ENCODE peak calls at places on chromosomes 3 and 15, in eight cellular contexts. X is neural crest cell; Q is psoas muscle; Y is body of pancreas; W is fibroblast of lung; T is CD8-positive, alpha-beta T cell; I is endothelial cell; B is CD4-positive, alpha-beta T cell. R is an unnamed sample.

GRCh38 chr3:150170843-150171513 is 200.3 kb upstream of the PFN2 start:
- DNase-seq in Q (no peak), I (no peak), W (peak), T (no peak), Y (no peak), B (no peak), X (no peak), R (no peak)

GRCh38 chr3:131107637-131108433 is 81.2 kb downstream of the NEK11 start:
- DNase-seq in I (no peak), T (no peak), B (no peak), Y (no peak), Q (no peak), X (no peak), W (no peak), R (peak)

GRCh38 chr3:114217266-114217665 is 20.1 kb downstream of the ZNF80 start:
- DNase-seq in I (no peak), T (no peak), W (no peak), Q (no peak), B (no peak), X (no peak), Y (no peak), R (no peak)

GRCh38 chr3:155701882-155702465 is 42.9 kb downstream of the PLCH1 start:
- DNase-seq in W (peak), X (no peak), B (no peak), I (no peak), Y (no peak), T (no peak), Q (no peak), R (peak)

GRCh38 chr3:192636517-192637444 is 90.6 kb downstream of the FGF12 start:
- DNase-seq in Q (no peak), X (no peak), Y (no peak), W (no peak), I (no peak), B (no peak), T (no peak), R (no peak)

GRCh38 chr3:42264399-42265058 is 1.5 kb downstream of the CCK start:
- DNase-seq in X (no peak), B (peak), Q (peak), Y (peak), W (peak), T (peak), I (no peak), R (no peak)

GRCh38 chr3:32837366-32837765 is 19.6 kb downstream of the TRIM71 start:
- DNase-seq in B (no peak), I (no peak), Q (no peak), X (no peak), Y (no peak), W (no peak), T (no peak), R (no peak)

GRCh38 chr3:167184511-167184910 is 195.6 kb downstream of the ZBBX start:
- DNase-seq in W (no peak), Y (no peak), I (no peak), B (no peak), X (no peak), T (no peak), Q (no peak), R (no peak)

GRCh38 chr3:192727032-192727847 is at the start of gene FGF12:
- DNase-seq in Q (peak), Y (peak), B (no peak), T (no peak), W (peak), I (peak), X (peak), R (peak)

GRCh38 chr15:59294961-59295741 is 77.5 kb downstream of the MYO1E start:
- DNase-seq in Y (no peak), X (no peak), T (no peak), B (no peak), W (peak), Q (peak), I (no peak), R (no peak)

DNA sequence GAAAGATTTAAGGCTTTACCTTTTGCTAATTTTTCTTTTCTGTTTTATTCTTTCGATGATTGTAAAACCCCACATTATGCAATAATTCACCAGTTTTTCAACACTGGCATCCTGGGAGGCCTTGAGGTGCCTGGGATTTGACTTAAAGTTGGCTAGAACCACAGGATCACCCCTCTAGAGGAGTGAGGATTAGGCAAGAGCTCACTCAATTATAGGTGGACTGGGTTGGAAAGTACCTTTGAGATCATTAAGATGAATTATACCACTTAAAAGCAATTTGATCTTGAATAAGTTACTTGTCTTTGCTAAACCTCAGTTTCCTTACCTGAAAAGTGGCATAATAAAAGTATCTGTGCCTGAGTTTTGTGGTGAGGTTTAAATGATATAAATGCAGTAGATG is 212.8 kb upstream of the TPRG1 start:
- DNase-seq in W (no peak), Q (no peak), X (no peak), T (no peak), I (no peak), B (no peak), Y (no peak), R (no peak)
- TF ChIP-seq CTCF in W (no peak), Q (no peak), X (no peak), T (no peak), I (no peak), B (no peak), Y (no peak), R (no peak)

DNA sequence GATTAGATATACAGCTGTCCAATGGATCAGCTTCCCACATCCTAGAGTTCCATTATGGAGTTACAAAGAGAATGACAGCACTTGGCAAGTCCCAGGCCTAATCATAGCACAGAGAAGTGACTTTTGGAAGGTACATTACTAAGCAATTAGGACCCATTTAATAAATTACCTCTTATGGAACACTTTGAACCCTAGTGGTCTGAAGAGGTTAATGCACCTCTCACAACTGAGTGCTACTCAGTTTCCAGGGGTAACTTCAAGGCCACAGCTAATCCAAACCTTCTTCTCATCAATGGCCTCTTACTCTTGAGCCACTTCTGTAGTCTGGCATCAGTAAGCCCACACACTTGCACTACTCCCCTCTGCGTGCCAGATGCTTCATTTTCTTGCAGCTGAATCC is 34.9 kb upstream of the MEIS2 start:
- DNase-seq in W (no peak), Y (no peak), Q (no peak), B (no peak), I (no peak), X (no peak), T (no peak), R (no peak)
- TF ChIP-seq CTCF in W (no peak), Y (peak), Q (peak), B (no peak), I (peak), X (peak), T (peak), R (no peak)

GRCh38 chr3:47989981-47990440 is 26.2 kb downstream of the MAP4 start:
- DNase-seq in T (peak), Y (peak), I (peak), X (peak), Q (peak), B (peak), W (peak), R (peak)
- TF ChIP-seq CTCF in T (peak), Y (peak), I (peak), X (peak), Q (peak), B (peak), W (peak), R (peak)

DNA sequence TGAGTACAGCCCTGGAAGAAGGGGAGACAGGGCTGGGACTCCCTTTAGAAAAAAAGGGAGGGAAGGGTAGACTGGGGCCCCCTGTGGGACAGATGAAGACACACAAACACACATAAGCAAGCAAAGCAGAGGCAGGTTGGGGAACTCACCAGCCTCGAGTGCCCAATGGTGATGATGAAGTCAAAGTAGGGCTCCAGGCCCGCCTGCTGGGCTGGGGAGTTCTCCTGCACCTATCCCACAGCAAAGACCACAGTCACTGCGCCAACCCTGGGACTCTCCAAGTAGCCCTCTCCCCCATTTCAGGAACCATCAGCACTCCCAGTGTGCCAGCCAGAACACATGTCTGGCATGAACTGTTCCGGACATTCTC is 4.1 kb downstream of the GORASP1 start:
- DNase-seq in T (no peak), Q (no peak), B (no peak), W (no peak), X (no peak), I (no peak), Y (no peak), R (no peak)
- TF ChIP-seq CTCF in T (no peak), Q (no peak), B (no peak), W (no peak), X (peak), I (no peak), Y (no peak), R (no peak)

GRCh38 chr3:15470261-15470660 is 42.9 kb downstream of the EAF1 start:
- DNase-seq in X (no peak), Q (no peak), W (no peak), I (no peak), Y (no peak), B (no peak), T (no peak), R (no peak)
- TF ChIP-seq CTCF in X (no peak), Q (no peak), W (no peak), I (no peak), Y (no peak), B (no peak), T (no peak), R (peak)

GRCh38 chr15:80660114-80660513 is 35.0 kb upstream of the ABHD17C start:
- DNase-seq in Q (no peak), B (no peak), W (peak), I (peak), T (no peak), X (peak), Y (no peak), R (no peak)
- TF ChIP-seq CTCF in Q (peak), B (no peak), W (peak), I (peak), T (no peak), X (peak), Y (peak), R (peak)

DNA sequence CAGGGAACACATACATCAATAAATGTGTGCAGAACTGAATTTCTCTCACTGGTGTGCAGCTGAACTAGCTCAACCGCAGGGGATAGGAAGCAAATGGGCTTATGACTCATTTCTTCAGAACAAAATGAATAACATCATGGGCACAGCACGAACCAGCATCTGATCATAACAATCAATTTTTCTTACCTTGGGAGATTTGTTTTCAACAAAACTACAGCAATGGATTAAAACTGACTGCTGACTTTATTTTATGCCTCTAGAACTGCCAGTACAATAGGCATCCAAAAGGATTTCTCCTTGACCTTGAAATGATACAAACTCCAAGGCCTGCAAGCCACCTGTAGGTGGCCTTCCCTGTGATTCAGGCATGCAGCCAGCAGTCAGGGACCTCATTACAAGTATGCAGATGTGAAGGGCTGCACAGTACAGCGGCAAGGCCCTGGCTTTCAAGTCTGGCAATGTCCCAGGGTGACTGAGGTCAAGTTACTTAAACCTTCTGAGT is 26.1 kb downstream of the TAMM41 start:
- DNase-seq in I (no peak), T (no peak), Y (peak), X (no peak), B (no peak), W (peak), Q (no peak), R (no peak)
- TF ChIP-seq CTCF in I (no peak), T (no peak), Y (no peak), X (no peak), B (no peak), W (no peak), Q (no peak), R (peak)

R was measured in LNCaP clone FGC.